ENCODE peak calls at places on chromosomes 3 and 15, in nine cellular contexts. One of them, this sample, is unnamed.

GRCh38 chr15:25725758-25726157 is 137.4 kb downstream of the ATP10A start:
- DNase-seq in HepG2: no peak
- DNase-seq in AG04450: no peak
- DNase-seq in activated CD4-positive, alpha-beta T cell treated with anti-CD3 and anti-CD28 coated beads, Interleukin-2, amount 50 U/mL, for 1 hour: no peak
- DNase-seq in cardiac fibroblast: no peak
- DNase-seq in activated naive CD4-positive, alpha-beta T cell: no peak
- DNase-seq in GM12865: no peak
- DNase-seq in stimulated activated CD4-positive, alpha-beta T cell treated with anti-CD3 and anti-CD28 coated beads, Interleukin-12 subunit alpha, Interleukin-12 subunit beta, amount 100 ng/mL, for 48 hours: no peak
- DNase-seq in activated CD4-positive, CD25-positive, alpha-beta regulatory T cell treated with anti-CD3 and anti-CD28 coated beads, Interleukin-2, amount 50 U/mL, for 72 hours: no peak
- DNase-seq in this sample: no peak

GRCh38 chr15:57727031-57727430 is 20.5 kb downstream of the POLR2M start:
- DNase-seq in activated CD4-positive, CD25-positive, alpha-beta regulatory T cell treated with anti-CD3 and anti-CD28 coated beads, Interleukin-2, amount 50 U/mL, for 72 hours: no peak
- DNase-seq in GM12865: no peak
- DNase-seq in HepG2: no peak
- DNase-seq in activated naive CD4-positive, alpha-beta T cell: no peak
- DNase-seq in stimulated activated CD4-positive, alpha-beta T cell treated with anti-CD3 and anti-CD28 coated beads, Interleukin-12 subunit alpha, Interleukin-12 subunit beta, amount 100 ng/mL, for 48 hours: no peak
- DNase-seq in activated CD4-positive, alpha-beta T cell treated with anti-CD3 and anti-CD28 coated beads, Interleukin-2, amount 50 U/mL, for 1 hour: no peak
- DNase-seq in AG04450: no peak
- DNase-seq in cardiac fibroblast: peak
- DNase-seq in this sample: no peak

GRCh38 chr3:72290859-72291641 is 506.1 kb upstream of the PROK2 start:
- DNase-seq in activated CD4-positive, CD25-positive, alpha-beta regulatory T cell treated with anti-CD3 and anti-CD28 coated beads, Interleukin-2, amount 50 U/mL, for 72 hours: no peak
- DNase-seq in cardiac fibroblast: no peak
- DNase-seq in AG04450: no peak
- DNase-seq in HepG2: no peak
- DNase-seq in activated naive CD4-positive, alpha-beta T cell: no peak
- DNase-seq in activated CD4-positive, alpha-beta T cell treated with anti-CD3 and anti-CD28 coated beads, Interleukin-2, amount 50 U/mL, for 1 hour: no peak
- DNase-seq in stimulated activated CD4-positive, alpha-beta T cell treated with anti-CD3 and anti-CD28 coated beads, Interleukin-12 subunit alpha, Interleukin-12 subunit beta, amount 100 ng/mL, for 48 hours: no peak
- DNase-seq in GM12865: no peak
- DNase-seq in this sample: no peak

GRCh38 chr3:130893240-130894129 is at the start of gene ATP2C1:
- DNase-seq in activated CD4-positive, alpha-beta T cell treated with anti-CD3 and anti-CD28 coated beads, Interleukin-2, amount 50 U/mL, for 1 hour: peak
- DNase-seq in cardiac fibroblast: peak
- DNase-seq in activated CD4-positive, CD25-positive, alpha-beta regulatory T cell treated with anti-CD3 and anti-CD28 coated beads, Interleukin-2, amount 50 U/mL, for 72 hours: peak
- DNase-seq in activated naive CD4-positive, alpha-beta T cell: peak
- DNase-seq in AG04450: peak
- DNase-seq in GM12865: peak
- DNase-seq in HepG2: peak
- DNase-seq in stimulated activated CD4-positive, alpha-beta T cell treated with anti-CD3 and anti-CD28 coated beads, Interleukin-12 subunit alpha, Interleukin-12 subunit beta, amount 100 ng/mL, for 48 hours: peak
- DNase-seq in this sample: peak

GRCh38 chr3:187951452-187952190 is 202.3 kb upstream of the LPP start:
- DNase-seq in activated naive CD4-positive, alpha-beta T cell: no peak
- DNase-seq in cardiac fibroblast: no peak
- DNase-seq in stimulated activated CD4-positive, alpha-beta T cell treated with anti-CD3 and anti-CD28 coated beads, Interleukin-12 subunit alpha, Interleukin-12 subunit beta, amount 100 ng/mL, for 48 hours: no peak
- DNase-seq in GM12865: no peak
- DNase-seq in AG04450: no peak
- DNase-seq in HepG2: no peak
- DNase-seq in activated CD4-positive, CD25-positive, alpha-beta regulatory T cell treated with anti-CD3 and anti-CD28 coated beads, Interleukin-2, amount 50 U/mL, for 72 hours: no peak
- DNase-seq in activated CD4-positive, alpha-beta T cell treated with anti-CD3 and anti-CD28 coated beads, Interleukin-2, amount 50 U/mL, for 1 hour: no peak
- DNase-seq in this sample: no peak

GRCh38 chr15:43215961-43216360 is 4.9 kb downstream of the EPB42 start:
- DNase-seq in activated naive CD4-positive, alpha-beta T cell: no peak
- DNase-seq in HepG2: no peak
- DNase-seq in cardiac fibroblast: no peak
- DNase-seq in GM12865: no peak
- DNase-seq in AG04450: no peak
- DNase-seq in stimulated activated CD4-positive, alpha-beta T cell treated with anti-CD3 and anti-CD28 coated beads, Interleukin-12 subunit alpha, Interleukin-12 subunit beta, amount 100 ng/mL, for 48 hours: no peak
- DNase-seq in activated CD4-positive, alpha-beta T cell treated with anti-CD3 and anti-CD28 coated beads, Interleukin-2, amount 50 U/mL, for 1 hour: no peak
- DNase-seq in activated CD4-positive, CD25-positive, alpha-beta regulatory T cell treated with anti-CD3 and anti-CD28 coated beads, Interleukin-2, amount 50 U/mL, for 72 hours: no peak
- DNase-seq in this sample: no peak

GRCh38 chr3:143590660-143591059 is 257.6 kb downstream of the SLC9A9 start:
- DNase-seq in GM12865: no peak
- DNase-seq in stimulated activated CD4-positive, alpha-beta T cell treated with anti-CD3 and anti-CD28 coated beads, Interleukin-12 subunit alpha, Interleukin-12 subunit beta, amount 100 ng/mL, for 48 hours: no peak
- DNase-seq in activated CD4-positive, alpha-beta T cell treated with anti-CD3 and anti-CD28 coated beads, Interleukin-2, amount 50 U/mL, for 1 hour: no peak
- DNase-seq in activated naive CD4-positive, alpha-beta T cell: no peak
- DNase-seq in AG04450: no peak
- DNase-seq in cardiac fibroblast: no peak
- DNase-seq in HepG2: no peak
- DNase-seq in activated CD4-positive, CD25-positive, alpha-beta regulatory T cell treated with anti-CD3 and anti-CD28 coated beads, Interleukin-2, amount 50 U/mL, for 72 hours: no peak
- DNase-seq in this sample: no peak

GRCh38 chr15:41474941-41475340 is 18.7 kb upstream of the ITPKA start:
- DNase-seq in HepG2: no peak
- DNase-seq in activated CD4-positive, CD25-positive, alpha-beta regulatory T cell treated with anti-CD3 and anti-CD28 coated beads, Interleukin-2, amount 50 U/mL, for 72 hours: no peak
- DNase-seq in activated CD4-positive, alpha-beta T cell treated with anti-CD3 and anti-CD28 coated beads, Interleukin-2, amount 50 U/mL, for 1 hour: no peak
- DNase-seq in AG04450: no peak
- DNase-seq in cardiac fibroblast: no peak
- DNase-seq in GM12865: no peak
- DNase-seq in stimulated activated CD4-positive, alpha-beta T cell treated with anti-CD3 and anti-CD28 coated beads, Interleukin-12 subunit alpha, Interleukin-12 subunit beta, amount 100 ng/mL, for 48 hours: no peak
- DNase-seq in activated naive CD4-positive, alpha-beta T cell: no peak
- DNase-seq in this sample: no peak

GRCh38 chr3:141414800-141415462 is 46.6 kb downstream of the ZBTB38 start:
- DNase-seq in cardiac fibroblast: peak
- DNase-seq in activated CD4-positive, CD25-positive, alpha-beta regulatory T cell treated with anti-CD3 and anti-CD28 coated beads, Interleukin-2, amount 50 U/mL, for 72 hours: no peak
- DNase-seq in stimulated activated CD4-positive, alpha-beta T cell treated with anti-CD3 and anti-CD28 coated beads, Interleukin-12 subunit alpha, Interleukin-12 subunit beta, amount 100 ng/mL, for 48 hours: no peak
- DNase-seq in HepG2: no peak
- DNase-seq in activated CD4-positive, alpha-beta T cell treated with anti-CD3 and anti-CD28 coated beads, Interleukin-2, amount 50 U/mL, for 1 hour: no peak
- DNase-seq in GM12865: no peak
- DNase-seq in activated naive CD4-positive, alpha-beta T cell: no peak
- DNase-seq in AG04450: no peak
- DNase-seq in this sample: no peak